ENCODE peak calls at places on chromosomes 13 and 19, in six cellular contexts. A is stimulated activated CD8-positive, alpha-beta memory T cell treated with anti-CD3 and anti-CD28 coated beads, Interleukin-15, amount 100 ng/mL, for 4 hours; F is stimulated activated CD4-positive, alpha-beta T cell treated with anti-CD3 and anti-CD28 coated beads, Interleukin-12 subunit alpha, Interleukin-12 subunit beta, amount 100 ng/mL, for 4 hours; K is ELR; Q is Daoy; X is HCT116. Y is an unnamed sample.

GRCh38 chr19:49020342-49020741 is 3.5 kb upstream of the LHB start:
- DNase-seq in A (no peak), F (no peak), K (no peak), Q (no peak), X (no peak), Y (no peak)

GRCh38 chr19:49468746-49469447 is 5.1 kb upstream of the FLT3LG start:
- DNase-seq in A (peak; percentile 50), F (no peak), K (peak; percentile 51), Q (peak; percentile 63), X (no peak), Y (peak; percentile 76)

GRCh38 chr13:25675060-25675459 is 303.3 kb downstream of the ATP8A2 start:
- DNase-seq in A (no peak), F (no peak), K (no peak), Q (no peak), X (no peak), Y (no peak)

GRCh38 chr19:17348700-17349099 is 11.3 kb downstream of the GTPBP3 start:
- DNase-seq in A (no peak), F (no peak), K (peak; percentile 79), Q (peak; percentile 90), X (no peak), Y (no peak)

GRCh38 chr13:32007494-32007893 is 24.1 kb upstream of the FRY start:
- DNase-seq in A (no peak), F (no peak), K (no peak), Q (no peak), X (no peak), Y (no peak)

GRCh38 chr13:91165758-91166157 is 181.7 kb upstream of the MIR17HG start:
- DNase-seq in A (no peak), F (no peak), K (no peak), Q (no peak), X (no peak), Y (no peak)

GRCh38 chr13:64568748-64569147 is 2661.4 kb downstream of the PCDH9 start:
- DNase-seq in A (no peak), F (no peak), K (no peak), Q (no peak), X (no peak), Y (no peak)

GRCh38 chr19:32018014-32018413 is 327.4 kb upstream of the ZNF507 start:
- DNase-seq in A (no peak), F (no peak), K (no peak), Q (peak; percentile 97), X (no peak), Y (no peak)

GRCh38 chr19:48750771-48751504 is 1.5 kb downstream of the FUT1 start:
- DNase-seq in A (no peak), F (no peak), K (no peak), Q (no peak), X (no peak), Y (no peak)

GRCh38 chr13:37835392-37835791 is 34.2 kb downstream of the TRPC4 start:
- DNase-seq in A (no peak), F (no peak), K (no peak), Q (no peak), X (no peak), Y (no peak)

GRCh38 chr13:45196091-45196490 is 4.8 kb downstream of the KCTD4 start:
- DNase-seq in A (no peak), F (no peak), K (no peak), Q (no peak), X (no peak), Y (no peak)

GRCh38 chr19:13234518-13234917 is 84.3 kb downstream of the IER2 start:
- DNase-seq in A (no peak), F (peak; percentile 54), K (peak; percentile 66), Q (no peak), X (peak; percentile 33), Y (peak; percentile 18)

GRCh38 chr19:11860721-11861120 is 12.2 kb downstream of the ZNF439 start:
- DNase-seq in A (no peak), F (no peak), K (no peak), Q (no peak), X (no peak), Y (no peak)

GRCh38 chr13:110017379-110017778 is 231.0 kb upstream of the IRS2 start:
- DNase-seq in A (no peak), F (no peak), K (peak; percentile 98), Q (peak; percentile 87), X (peak; percentile 74), Y (peak; percentile 35)

GRCh38 chr19:42124386-42124901 is 7.8 kb downstream of the POU2F2 start:
- DNase-seq in A (no peak), F (no peak), K (no peak), Q (no peak), X (no peak), Y (no peak)

GRCh38 chr13:35514801-35515502 is 38.5 kb upstream of the MAB21L1 start:
- DNase-seq in A (no peak), F (no peak), K (no peak), Q (no peak), X (no peak), Y (no peak)

GRCh38 chr13:94112227-94112626 is 367.3 kb downstream of the DCT start:
- DNase-seq in A (no peak), F (no peak), K (peak; percentile 81), Q (peak; percentile 87), X (no peak), Y (no peak)

GRCh38 chr13:74246398-74246975 is 112.3 kb upstream of the KLF12 start:
- DNase-seq in A (no peak), F (no peak), K (no peak), Q (no peak), X (no peak), Y (no peak)

GRCh38 chr13:39281539-39282150 is 243.4 kb downstream of the NHLRC3 start:
- DNase-seq in A (no peak), F (no peak), K (no peak), Q (no peak), X (no peak), Y (no peak)

GRCh38 chr13:30849611-30850010 is 56.5 kb upstream of the MEDAG start:
- DNase-seq in A (no peak), F (no peak), K (no peak), Q (no peak), X (no peak), Y (no peak)

GRCh38 chr13:30125422-30126073 is 181.8 kb downstream of the KATNAL1 start:
- DNase-seq in A (no peak), F (no peak), K (peak; percentile 75), Q (peak; percentile 63), X (no peak), Y (no peak)

GRCh38 chr13:101942038-101942437 is 459.8 kb downstream of the FGF14 start:
- DNase-seq in A (no peak), F (no peak), K (peak; percentile 48), Q (peak; percentile 27), X (no peak), Y (peak; percentile 46)

GRCh38 chr19:6890421-6890913 is 3.1 kb downstream of the ADGRE1 start:
- DNase-seq in A (no peak), F (no peak), K (no peak), Q (no peak), X (no peak), Y (no peak)

GRCh38 chr19:34316741-34317241 is 48.2 kb upstream of the GPI start:
- DNase-seq in A (no peak), F (no peak), K (peak; percentile 82), Q (no peak), X (peak; percentile 4), Y (no peak)

GRCh38 chr19:39070888-39071287 is 13.3 kb upstream of the ACP7 start:
- DNase-seq in A (no peak), F (no peak), K (peak; percentile 96), Q (peak; percentile 40), X (no peak), Y (no peak)

GRCh38 chr19:37929512-37929911 is 22.5 kb downstream of the SIPA1L3 start:
- DNase-seq in A (no peak), F (no peak), K (no peak), Q (no peak), X (no peak), Y (no peak)